ENCODE peak calls at places on chromosomes 4 and X, in five cellular contexts. Y is neuronal stem cell, Q is mesenchymal stem cell, Z is H1, F is trophoblast cell. P is an unnamed sample.

GRCh38 chr4:4772534-4772933 is 86.9 kb upstream of the MSX1 start:
- DNase-seq in Y (no peak), Q (no peak), Z (no peak), F (no peak), P (no peak)

GRCh38 chrX:139739138-139739537 is 31.2 kb upstream of the MCF2 start:
- DNase-seq in Y (no peak), Q (peak; percentile 55), Z (no peak), F (no peak), P (no peak)

GRCh38 chrX:152907084-152907651 is 9.3 kb downstream of the ZNF185 start:
- DNase-seq in Y (peak; percentile 27), Q (peak; percentile 88), Z (no peak), F (no peak), P (peak; percentile 85)

GRCh38 chr4:132572210-132572609 is 576.9 kb upstream of the PCDH10 start:
- DNase-seq in Y (no peak), Q (peak; percentile 74), Z (no peak), F (peak; percentile 18), P (no peak)

GRCh38 chrX:153700376-153700945 is 12.7 kb downstream of the SLC6A8 start:
- DNase-seq in Y (no peak), Q (no peak), Z (no peak), F (no peak), P (no peak)

GRCh38 chrX:1357993-1358392 is 21.4 kb downstream of the IL3RA start:
- DNase-seq in Y (no peak), Q (no peak), Z (no peak), F (no peak), P (no peak)

GRCh38 chrX:71671043-71671829 is 3.9 kb downstream of the LOC101059915 start:
- DNase-seq in Y (no peak), Q (no peak), Z (no peak), F (no peak), P (no peak)

GRCh38 chr4:71247706-71248105 is 91.1 kb upstream of the SLC4A4 start:
- DNase-seq in Y (no peak), Q (no peak), Z (no peak), F (no peak), P (no peak)

GRCh38 chr4:34202154-34202553 is 2042.2 kb downstream of the ARAP2 start:
- DNase-seq in Y (no peak), Q (no peak), Z (no peak), F (peak; percentile 62), P (no peak)

GRCh38 chrX:105969487-105969886 is 69.0 kb downstream of the SERPINA7 start:
- DNase-seq in Y (no peak), Q (no peak), Z (no peak), F (no peak), P (no peak)

GRCh38 chr4:124090007-124090406 is 622.5 kb downstream of the ANKRD50 start:
- DNase-seq in Y (no peak), Q (no peak), Z (no peak), F (no peak), P (no peak)

DNA sequence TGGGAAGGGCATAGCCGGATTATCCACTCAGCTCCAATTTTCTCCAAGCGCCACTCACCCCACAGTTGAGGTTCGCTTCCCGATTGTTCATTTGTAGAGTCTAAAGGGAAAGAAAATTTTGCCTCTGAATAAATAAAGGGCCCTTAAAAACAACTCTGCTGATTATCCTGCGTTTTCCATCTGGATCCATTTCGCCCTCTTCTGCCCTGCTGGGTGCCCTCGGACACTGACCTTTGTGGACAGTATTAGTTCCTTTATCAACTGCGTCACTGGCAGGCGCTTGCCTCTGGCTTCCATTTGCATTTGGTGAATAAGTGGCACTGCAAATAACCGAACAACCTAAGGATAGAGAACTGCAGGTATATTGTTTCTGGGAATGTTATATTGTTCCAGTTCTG is 10.1 kb downstream of the GSX2 start:
- DNase-seq in Y (no peak), Q (no peak), Z (no peak), F (no peak), P (no peak)
- H2BK12ac ChIP-seq in Y (no peak overlapping the region), Q (no peak overlapping the region), Z (peak overlapping the region; percentile 82), F (peak overlapping the region; percentile 7), P (no peak overlapping the region)

GRCh38 chr4:121273191-121273590 is 107.6 kb downstream of the QRFPR start:
- DNase-seq in Y (no peak), Q (no peak), Z (no peak), F (no peak), P (no peak)
- H2BK12ac ChIP-seq in Y (no peak overlapping the region), Q (no peak overlapping the region), Z (no peak overlapping the region), F (peak overlapping the region; percentile 54), P (no peak overlapping the region)

DNA sequence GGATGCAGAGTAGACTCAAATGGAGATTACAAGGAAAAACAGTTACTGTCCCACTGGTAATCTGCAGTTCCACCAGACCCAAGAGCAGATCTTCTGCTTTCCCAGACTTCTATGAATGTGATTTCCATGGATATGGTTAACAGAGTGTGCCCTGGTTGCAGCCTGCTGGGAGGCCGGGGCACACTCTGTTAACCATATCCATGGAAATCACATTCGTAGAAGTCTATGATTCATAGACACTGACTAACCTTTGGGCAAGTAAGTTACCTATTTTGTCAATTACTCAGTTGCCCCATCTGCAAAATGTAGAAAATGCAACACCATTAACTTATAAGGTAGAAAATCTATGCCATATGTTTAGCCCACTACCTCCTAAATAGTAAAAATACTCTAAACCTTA is 443.1 kb upstream of the PITX2 start:
- DNase-seq in Y (no peak), Q (no peak), Z (no peak), F (no peak), P (no peak)
- H2BK12ac ChIP-seq in Y (no peak overlapping the region), Q (no peak overlapping the region), Z (no peak overlapping the region), F (no peak overlapping the region), P (no peak overlapping the region)

GRCh38 chr4:159158083-159158617 is 55.3 kb downstream of the RAPGEF2 start:
- DNase-seq in Y (no peak), Q (no peak), Z (no peak), F (no peak), P (no peak)
- H2BK12ac ChIP-seq in Y (no peak overlapping the region), Q (no peak overlapping the region), Z (no peak overlapping the region), F (no peak overlapping the region), P (no peak overlapping the region)

DNA sequence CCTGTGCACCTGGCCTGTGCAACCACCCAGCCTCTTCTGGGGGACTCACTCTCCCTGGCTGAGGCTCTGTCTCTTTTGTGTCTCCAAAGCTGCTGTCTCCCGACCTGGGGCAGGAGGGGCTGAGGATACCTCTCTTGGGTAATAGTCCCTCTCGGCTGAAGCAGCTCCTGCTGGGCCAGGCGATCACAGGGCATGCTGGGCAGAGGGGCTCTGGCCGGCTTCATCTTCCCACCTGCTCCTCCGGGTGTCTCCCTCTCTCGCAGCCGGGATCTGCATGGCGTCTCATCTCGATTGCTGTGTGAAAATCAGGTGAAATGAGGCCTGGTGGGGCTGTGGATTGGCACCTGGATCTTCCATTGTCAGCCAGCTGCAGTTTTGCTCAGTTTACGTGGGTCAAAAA is 53.2 kb downstream of the MGST2 start:
- DNase-seq in Y (no peak), Q (no peak), Z (no peak), F (no peak), P (no peak)
- H2BK12ac ChIP-seq in Y (no peak overlapping the region), Q (no peak overlapping the region), Z (no peak overlapping the region), F (no peak overlapping the region), P (no peak overlapping the region)

P was measured in H9.